ENCODE peak calls at places on chromosome 16, in nine cellular contexts. V, I, Y, Z, W, C, J, M and D are unnamed samples.

GRCh38 chr16:22031483-22032083 is 23.7 kb downstream of the MOSMO start:
- DNase-seq in V (no peak), I (no peak), Y (no peak), Z (no peak), W (no peak), C (no peak), J (no peak), M (no peak), D (no peak)

GRCh38 chr16:53024045-53024444 is 28.7 kb downstream of the CHD9NB start:
- DNase-seq in V (no peak), I (no peak), Y (no peak), Z (peak; percentile 19), W (no peak), C (no peak), J (no peak), M (no peak), D (no peak)

GRCh38 chr16:52581530-52581929 is 34.6 kb upstream of the TOX3 start:
- DNase-seq in V (no peak), I (no peak), Y (no peak), Z (no peak), W (no peak), C (no peak), J (no peak), M (no peak), D (no peak)

GRCh38 chr16:78782572-78782971 is 683.1 kb downstream of the WWOX start:
- DNase-seq in V (no peak), I (no peak), Y (no peak), Z (no peak), W (no peak), C (no peak), J (no peak), M (no peak), D (no peak)

GRCh38 chr16:57734925-57735754 is 430 bp upstream of the KATNB1 start:
- DNase-seq in V (peak; percentile 98), I (peak; percentile 98), Y (peak; percentile 100), Z (peak; percentile 100), W (peak; percentile 100), C (peak; percentile 98), J (peak; percentile 99), M (peak; percentile 100), D (peak; percentile 98)

GRCh38 chr16:84841787-84842300 is 22.1 kb downstream of the CRISPLD2 start:
- DNase-seq in V (peak; percentile 87), I (no peak), Y (no peak), Z (no peak), W (no peak), C (peak; percentile 85), J (no peak), M (no peak), D (peak; percentile 87)

GRCh38 chr16:7651803-7652570 is 319.3 kb downstream of the RBFOX1 start:
- DNase-seq in V (no peak), I (no peak), Y (no peak), Z (no peak), W (no peak), C (no peak), J (no peak), M (no peak), D (no peak)

GRCh38 chr16:17463335-17463734 is 7.4 kb downstream of the XYLT1 start:
- DNase-seq in V (no peak), I (no peak), Y (no peak), Z (no peak), W (no peak), C (no peak), J (no peak), M (no peak), D (no peak)

GRCh38 chr16:82621796-82622195 is 5.0 kb upstream of the CDH13 start:
- DNase-seq in V (no peak), I (no peak), Y (no peak), Z (no peak), W (no peak), C (no peak), J (no peak), M (no peak), D (no peak)

DNA sequence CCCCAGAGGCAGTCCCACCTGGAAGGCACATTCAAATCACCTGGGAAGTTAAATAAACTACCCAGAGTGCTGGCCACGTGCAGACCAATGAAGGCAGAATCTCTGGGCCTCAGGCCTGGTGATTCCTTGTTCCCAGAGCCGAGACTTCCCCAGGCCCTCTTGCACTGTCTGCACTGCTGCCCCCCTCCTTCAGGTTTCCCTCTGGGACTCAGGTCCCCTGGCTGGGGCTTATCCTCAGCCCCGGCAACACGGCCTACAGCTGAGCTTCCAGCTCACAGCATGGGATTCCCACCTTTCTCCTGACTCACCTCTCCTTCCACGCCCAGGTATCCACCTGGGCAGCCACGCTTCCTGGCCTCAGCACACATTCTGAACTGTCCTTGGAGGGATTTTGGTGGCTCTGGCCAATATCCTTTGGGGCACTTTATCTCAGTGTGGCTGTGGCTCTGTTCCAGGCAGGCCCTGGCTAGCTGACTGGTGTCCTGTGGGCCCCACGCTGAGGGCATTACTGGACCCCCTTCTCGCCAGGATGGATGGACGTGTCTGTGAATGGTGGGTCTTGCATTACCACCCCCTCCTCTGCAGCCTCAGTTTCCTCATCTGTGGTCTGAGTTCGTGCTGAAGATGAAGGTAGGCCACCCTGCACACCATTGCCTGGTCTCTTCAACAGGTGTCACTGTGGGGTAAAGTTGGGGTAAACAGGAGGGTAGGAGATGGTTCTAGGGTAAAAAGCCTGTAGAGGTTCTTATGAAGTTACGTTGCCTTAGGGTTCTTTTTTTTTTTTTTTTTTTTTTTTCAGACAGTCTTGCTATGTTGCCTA is 165.7 kb downstream of the IRF8 start:
- DNase-seq in V (no peak), I (no peak), Y (no peak), Z (no peak), W (no peak), C (no peak), J (no peak), M (no peak), D (no peak)
- TF ChIP-seq CTCF in V (no peak), I (no peak), Y (no peak), Z (no peak), W (no peak), C (no peak), J (no peak), M (no peak), D (no peak)

GRCh38 chr16:72848045-72848410 is 199.9 kb downstream of the ZFHX3 start:
- DNase-seq in V (no peak), I (no peak), Y (no peak), Z (no peak), W (no peak), C (no peak), J (no peak), M (no peak), D (no peak)

GRCh38 chr16:72848759-72849664 is 198.9 kb downstream of the ZFHX3 start:
- DNase-seq in V (peak; percentile 86), I (peak; percentile 86), Y (peak; percentile 94), Z (no peak), W (peak; percentile 96), C (peak; percentile 92), J (peak; percentile 89), M (peak; percentile 84), D (peak; percentile 86)

GRCh38 chr16:72845322-72846020 is 202.5 kb downstream of the ZFHX3 start:
- DNase-seq in V (no peak), I (no peak), Y (no peak), Z (no peak), W (no peak), C (no peak), J (no peak), M (no peak), D (no peak)

GRCh38 chr16:72846594-72846993 is 201.3 kb downstream of the ZFHX3 start:
- DNase-seq in V (no peak), I (no peak), Y (no peak), Z (no peak), W (no peak), C (no peak), J (no peak), M (no peak), D (no peak)

DNA sequence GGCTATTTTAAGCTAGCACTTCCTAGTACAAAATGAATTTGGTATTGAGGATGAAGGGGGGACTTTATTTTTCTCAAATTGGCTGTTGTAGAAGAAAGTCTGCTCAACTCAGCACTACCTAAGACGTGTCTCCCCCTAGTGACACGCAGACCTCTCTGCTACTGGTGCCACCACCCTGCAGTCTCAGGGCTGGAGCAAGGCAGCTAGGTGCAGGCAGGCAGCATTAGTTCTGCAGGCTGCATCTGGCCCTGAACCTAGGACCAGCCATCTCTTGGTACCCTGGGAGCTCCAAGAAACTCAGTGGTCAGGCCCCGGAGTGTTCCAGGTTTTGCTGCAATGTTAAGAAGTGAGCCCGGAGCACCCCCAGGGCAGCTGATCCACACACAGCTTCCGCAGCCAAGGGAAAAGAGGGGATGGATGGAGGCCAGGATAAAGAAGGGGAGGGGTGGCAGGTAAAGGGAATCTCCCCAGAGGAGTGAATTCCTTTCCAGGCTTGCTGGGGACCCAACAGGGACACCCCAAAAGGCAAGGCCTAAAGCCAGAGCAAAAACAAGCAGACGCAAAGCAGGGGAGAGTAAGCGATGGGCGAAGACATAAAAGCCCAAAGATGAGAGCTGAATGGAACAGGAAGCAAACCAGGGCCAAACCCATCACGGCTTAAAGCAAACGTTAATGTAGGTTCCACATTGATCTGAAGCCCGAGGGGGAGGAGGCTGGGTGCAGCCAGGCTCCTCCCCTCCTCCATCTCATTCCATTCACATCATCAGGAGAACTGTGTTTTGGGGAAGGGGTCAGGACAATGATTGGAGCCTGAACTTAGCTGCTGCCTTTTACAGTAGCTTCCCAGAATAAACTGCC is 200.5 kb downstream of the ZFHX3 start:
- DNase-seq in V (peak; percentile 35), I (no peak), Y (peak; percentile 75), Z (peak; percentile 64), W (no peak), C (no peak), J (peak; percentile 33), M (no peak), D (no peak)
- TF ChIP-seq CTCF in V (peak; percentile 15), I (peak; percentile 52), Y (peak; percentile 88), Z (peak; percentile 62), W (no peak), C (peak; percentile 21), J (no peak), M (peak; percentile 37), D (peak; percentile 15)

GRCh38 chr16:30957456-30958163 is at the start of gene SETD1A:
- DNase-seq in V (peak; percentile 95), I (peak; percentile 93), Y (peak; percentile 97), Z (peak; percentile 99), W (peak; percentile 99), C (peak; percentile 97), J (peak; percentile 99), M (peak; percentile 90), D (peak; percentile 95)
- TF ChIP-seq CTCF in V (no peak), I (no peak), Y (no peak), Z (no peak), W (no peak), C (no peak), J (no peak), M (no peak), D (no peak)

DNA sequence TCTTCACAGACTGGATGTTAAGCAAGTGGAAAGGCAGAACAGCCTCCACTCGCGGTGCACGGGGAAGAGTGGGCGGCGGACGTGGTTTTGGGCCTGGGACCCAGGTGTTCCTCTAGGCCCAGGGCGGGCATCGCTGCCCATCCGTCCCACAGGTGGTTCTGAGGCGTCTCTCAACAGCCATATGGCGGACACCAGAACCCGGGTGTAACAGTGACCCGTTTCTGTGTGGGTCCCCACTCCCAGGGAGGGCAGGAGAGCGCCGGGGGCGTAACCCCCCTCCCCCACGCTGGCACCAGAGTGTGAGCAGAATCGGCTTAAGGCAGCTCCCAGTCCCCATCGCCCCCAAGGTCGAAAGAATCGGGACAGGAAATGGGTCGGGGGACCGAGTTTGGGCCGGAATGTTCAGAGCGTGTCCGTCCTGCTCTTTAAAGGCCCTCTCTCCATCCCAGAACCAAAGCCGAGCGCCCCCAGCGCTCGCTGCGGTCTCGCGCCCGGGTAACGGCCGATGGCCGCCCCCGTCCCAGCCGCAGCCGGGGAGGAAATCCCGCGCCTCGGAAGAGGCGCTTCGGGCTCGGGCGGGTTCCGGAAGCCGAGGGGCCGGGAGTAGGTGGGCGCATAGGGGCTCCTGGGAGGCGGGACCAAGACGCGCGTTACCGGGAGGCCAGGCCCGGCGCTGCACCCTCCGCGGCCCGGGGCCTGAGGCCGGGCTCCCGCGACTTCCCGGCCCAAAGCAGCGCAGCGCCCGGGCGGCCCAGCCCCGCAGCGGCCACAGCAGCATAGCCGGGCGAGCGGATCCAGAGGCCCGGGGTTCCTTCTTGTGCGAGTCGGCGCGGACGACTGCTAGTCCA is at the start of gene TK2:
- DNase-seq in V (peak; percentile 84), I (no peak), Y (peak; percentile 67), Z (peak; percentile 47), W (no peak), C (peak; percentile 75), J (peak; percentile 63), M (no peak), D (peak; percentile 44)
- TF ChIP-seq CTCF in V (no peak), I (peak; percentile 29), Y (no peak), Z (no peak), W (peak; percentile 11), C (no peak), J (peak; percentile 15), M (no peak), D (peak; percentile 29)